ENCODE peak calls at places on chromosome 2, in nine cellular contexts. E is fibroblast of mammary gland; K is cardiac muscle cell; B is PC-3; T is CD8-positive, alpha-beta T cell; N is fibroblast of lung; D is astrocyte; R is HCT116; I is IMR-90. H is an unnamed sample.

GRCh38 chr2:190267302-190267701 is 52.3 kb downstream of the HIBCH start:
- DNase-seq in E (peak), K (peak), B (peak), T (no peak), N (peak), D (peak), R (peak), I (peak), H (no peak)

GRCh38 chr2:2715036-2715818 is 384.2 kb upstream of the MYT1L start:
- DNase-seq in E (no peak), K (no peak), B (no peak), T (no peak), N (no peak), D (no peak), R (no peak), I (no peak), H (no peak)

GRCh38 chr2:176503760-176504159 is 234.5 kb downstream of the MTX2 start:
- DNase-seq in E (no peak), K (no peak), B (no peak), T (no peak), N (no peak), D (no peak), R (no peak), I (no peak), H (no peak)

GRCh38 chr2:150097891-150098595 is 389.4 kb downstream of the RND3 start:
- DNase-seq in E (peak), K (peak), B (peak), T (no peak), N (peak), D (peak), R (no peak), I (peak), H (peak)

GRCh38 chr2:65554765-65555561 is 122.6 kb upstream of the SPRED2 start:
- DNase-seq in E (peak), K (no peak), B (peak), T (no peak), N (no peak), D (no peak), R (no peak), I (peak), H (no peak)

GRCh38 chr2:234286118-234286598 is 210.7 kb downstream of the ARL4C start:
- DNase-seq in E (peak), K (peak), B (no peak), T (no peak), N (peak), D (peak), R (no peak), I (peak), H (no peak)

GRCh38 chr2:25332571-25332970 is 9.2 kb downstream of the DNMT3A start:
- DNase-seq in E (no peak), K (no peak), B (no peak), T (no peak), N (no peak), D (no peak), R (no peak), I (no peak), H (no peak)

GRCh38 chr2:189552991-189553404 is 27.6 kb downstream of the SLC40A1 start:
- DNase-seq in E (no peak), K (peak), B (peak), T (no peak), N (no peak), D (no peak), R (no peak), I (no peak), H (no peak)

GRCh38 chr2:24489942-24490673 is 946 bp upstream of the NCOA1 start:
- DNase-seq in E (peak), K (peak), B (peak), T (no peak), N (peak), D (peak), R (no peak), I (peak), H (peak)

GRCh38 chr2:111119004-111119846 is 1.5 kb upstream of the BCL2L11 start:
- DNase-seq in E (no peak), K (no peak), B (no peak), T (peak), N (peak), D (no peak), R (no peak), I (no peak), H (no peak)

GRCh38 chr2:119579457-119580295 is 35.4 kb downstream of the CFAP221 start:
- DNase-seq in E (no peak), K (no peak), B (no peak), T (no peak), N (no peak), D (no peak), R (no peak), I (no peak), H (no peak)

GRCh38 chr2:242031481-242032019 is 162.0 kb downstream of the RTP5 start:
- DNase-seq in E (peak), K (peak), B (peak), T (peak), N (peak), D (peak), R (no peak), I (peak), H (no peak)

GRCh38 chr2:203790134-203790533 is 77.4 kb upstream of the CTLA4 start:
- DNase-seq in E (peak), K (no peak), B (no peak), T (no peak), N (no peak), D (peak), R (no peak), I (peak), H (no peak)

GRCh38 chr2:168596881-168597280 is 140.8 kb downstream of the CERS6 start:
- DNase-seq in E (peak), K (no peak), B (peak), T (no peak), N (no peak), D (peak), R (peak), I (peak), H (no peak)

GRCh38 chr2:42879913-42880737 is 87.7 kb upstream of the HAAO start:
- DNase-seq in E (no peak), K (peak), B (no peak), T (peak), N (no peak), D (peak), R (no peak), I (no peak), H (no peak)

GRCh38 chr2:120442923-120443571 is 97.1 kb downstream of the INHBB start:
- DNase-seq in E (no peak), K (peak), B (peak), T (no peak), N (no peak), D (no peak), R (peak), I (no peak), H (no peak)

DNA sequence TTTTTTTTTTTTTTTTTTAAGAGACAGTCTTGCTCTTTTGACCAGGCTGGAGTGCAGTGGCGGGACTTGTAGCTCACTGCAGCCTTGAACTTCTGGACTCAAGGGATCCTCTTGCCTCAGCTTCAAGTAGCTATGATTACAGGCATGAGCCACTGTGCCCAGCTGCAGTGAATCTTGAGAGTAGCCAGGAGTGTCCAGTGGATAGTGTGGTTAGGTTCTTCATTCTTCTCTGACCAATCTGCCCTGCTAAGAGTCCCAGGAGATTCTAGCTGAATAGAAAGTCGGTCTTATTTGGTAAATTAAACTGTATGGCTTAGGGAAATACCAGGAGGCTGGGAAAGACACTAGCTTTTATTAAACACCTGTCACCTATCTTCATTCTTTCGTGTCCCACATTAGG is 15.3 kb downstream of the USP39 start:
- DNase-seq in E (no peak), K (no peak), B (no peak), T (no peak), N (no peak), D (no peak), R (no peak), I (no peak), H (no peak)
- TF ChIP-seq CTCF in E (no peak), K (no peak), B (no peak), T (no peak), N (no peak), D (no peak), R (no peak), I (no peak), H (no peak)

GRCh38 chr2:164922119-164922518 is 33.2 kb downstream of the SLC38A11 start:
- DNase-seq in E (peak), K (no peak), B (no peak), T (no peak), N (peak), D (no peak), R (no peak), I (peak), H (no peak)

GRCh38 chr2:164920430-164920829 is 34.9 kb downstream of the SLC38A11 start:
- DNase-seq in E (peak), K (peak), B (peak), T (no peak), N (peak), D (peak), R (no peak), I (peak), H (no peak)

GRCh38 chr2:164913011-164913410 is 42.3 kb downstream of the SLC38A11 start:
- DNase-seq in E (no peak), K (no peak), B (no peak), T (no peak), N (no peak), D (no peak), R (no peak), I (no peak), H (no peak)

GRCh38 chr2:164913640-164914346 is 41.5 kb downstream of the SLC38A11 start:
- DNase-seq in E (peak), K (peak), B (peak), T (no peak), N (peak), D (peak), R (no peak), I (peak), H (no peak)

GRCh38 chr2:164917296-164917903 is 37.9 kb downstream of the SLC38A11 start:
- DNase-seq in E (peak), K (peak), B (peak), T (no peak), N (peak), D (no peak), R (peak), I (peak), H (no peak)
- TF ChIP-seq CTCF in E (peak), K (peak), B (peak), T (no peak), N (peak), D (peak), R (peak), I (peak), H (peak)

GRCh38 chr2:20016346-20016745 is 3.9 kb upstream of the MATN3 start:
- DNase-seq in E (no peak), K (no peak), B (no peak), T (no peak), N (no peak), D (no peak), R (no peak), I (no peak), H (no peak)

GRCh38 chr2:20013061-20013721 is 723 bp upstream of the MATN3 start:
- DNase-seq in E (no peak), K (no peak), B (no peak), T (no peak), N (peak), D (no peak), R (no peak), I (no peak), H (no peak)

GRCh38 chr2:20012282-20013060 is at the start of gene MATN3:
- DNase-seq in E (no peak), K (peak), B (peak), T (no peak), N (peak), D (peak), R (no peak), I (no peak), H (peak)

GRCh38 chr2:20018576-20019152 is 6.2 kb upstream of the MATN3 start:
- DNase-seq in E (no peak), K (no peak), B (no peak), T (no peak), N (no peak), D (no peak), R (no peak), I (no peak), H (no peak)

GRCh38 chr2:20015482-20016083 is 3.1 kb upstream of the MATN3 start:
- DNase-seq in E (peak), K (peak), B (peak), T (no peak), N (peak), D (peak), R (peak), I (peak), H (peak)
- TF ChIP-seq CTCF in E (peak), K (peak), B (peak), T (peak), N (peak), D (peak), R (peak), I (peak), H (peak)

DNA sequence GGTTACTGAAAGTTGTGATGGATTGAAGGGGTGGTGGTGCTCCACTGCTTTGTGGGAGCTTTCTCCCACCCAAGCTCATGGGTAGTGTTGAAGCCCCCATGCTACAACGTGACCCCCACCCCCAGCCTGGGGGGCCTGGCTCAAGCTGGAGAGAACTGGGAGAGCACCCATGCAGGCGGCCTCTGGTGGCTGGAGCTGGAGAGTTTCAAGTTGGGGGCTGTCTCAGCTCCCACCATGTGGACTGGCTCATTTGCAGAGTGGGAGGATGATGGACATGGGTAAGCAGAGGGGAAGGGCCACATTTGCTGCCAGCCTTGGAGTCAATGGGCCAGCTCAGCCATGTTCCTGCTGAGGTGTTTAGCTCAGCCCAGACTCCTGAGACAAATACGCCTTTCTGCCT is 62.8 kb downstream of the INPP4A start:
- DNase-seq in E (no peak), K (no peak), B (no peak), T (no peak), N (no peak), D (no peak), R (no peak), I (no peak), H (no peak)
- TF ChIP-seq CTCF in E (no peak), K (no peak), B (no peak), T (no peak), N (no peak), D (no peak), R (no peak), I (no peak), H (no peak)

GRCh38 chr2:112877423-112877822 is 33.5 kb upstream of the IL37 start:
- DNase-seq in E (peak), K (no peak), B (peak), T (no peak), N (no peak), D (peak), R (no peak), I (peak), H (no peak)

GRCh38 chr2:112880081-112880531 is 30.9 kb upstream of the IL37 start:
- DNase-seq in E (peak), K (peak), B (peak), T (no peak), N (peak), D (peak), R (no peak), I (peak), H (no peak)

GRCh38 chr2:112876971-112877361 is 34.0 kb upstream of the IL37 start:
- DNase-seq in E (peak), K (no peak), B (peak), T (no peak), N (no peak), D (no peak), R (no peak), I (peak), H (no peak)

GRCh38 chr2:112879491-112880041 is 31.4 kb upstream of the IL37 start:
- DNase-seq in E (no peak), K (no peak), B (no peak), T (no peak), N (no peak), D (no peak), R (no peak), I (no peak), H (no peak)

GRCh38 chr2:112876257-112876970 is 34.6 kb upstream of the IL37 start:
- DNase-seq in E (no peak), K (no peak), B (no peak), T (no peak), N (no peak), D (no peak), R (no peak), I (no peak), H (no peak)
- TF ChIP-seq CTCF in E (no peak), K (no peak), B (no peak), T (no peak), N (no peak), D (no peak), R (no peak), I (no peak), H (no peak)

GRCh38 chr2:36701391-36701795 is 4.9 kb downstream of the VIT start:
- DNase-seq in E (no peak), K (peak), B (peak), T (no peak), N (no peak), D (peak), R (no peak), I (peak), H (no peak)
- TF ChIP-seq CTCF in E (no peak), K (peak), B (no peak), T (no peak), N (no peak), D (no peak), R (peak), I (no peak), H (no peak)

GRCh38 chr2:231393149-231394131 is 2.1 kb upstream of the B3GNT7 start:
- DNase-seq in E (no peak), K (no peak), B (no peak), T (peak), N (no peak), D (no peak), R (no peak), I (no peak), H (peak)
- TF ChIP-seq CTCF in E (peak), K (no peak), B (peak), T (no peak), N (peak), D (no peak), R (peak), I (no peak), H (peak)

DNA sequence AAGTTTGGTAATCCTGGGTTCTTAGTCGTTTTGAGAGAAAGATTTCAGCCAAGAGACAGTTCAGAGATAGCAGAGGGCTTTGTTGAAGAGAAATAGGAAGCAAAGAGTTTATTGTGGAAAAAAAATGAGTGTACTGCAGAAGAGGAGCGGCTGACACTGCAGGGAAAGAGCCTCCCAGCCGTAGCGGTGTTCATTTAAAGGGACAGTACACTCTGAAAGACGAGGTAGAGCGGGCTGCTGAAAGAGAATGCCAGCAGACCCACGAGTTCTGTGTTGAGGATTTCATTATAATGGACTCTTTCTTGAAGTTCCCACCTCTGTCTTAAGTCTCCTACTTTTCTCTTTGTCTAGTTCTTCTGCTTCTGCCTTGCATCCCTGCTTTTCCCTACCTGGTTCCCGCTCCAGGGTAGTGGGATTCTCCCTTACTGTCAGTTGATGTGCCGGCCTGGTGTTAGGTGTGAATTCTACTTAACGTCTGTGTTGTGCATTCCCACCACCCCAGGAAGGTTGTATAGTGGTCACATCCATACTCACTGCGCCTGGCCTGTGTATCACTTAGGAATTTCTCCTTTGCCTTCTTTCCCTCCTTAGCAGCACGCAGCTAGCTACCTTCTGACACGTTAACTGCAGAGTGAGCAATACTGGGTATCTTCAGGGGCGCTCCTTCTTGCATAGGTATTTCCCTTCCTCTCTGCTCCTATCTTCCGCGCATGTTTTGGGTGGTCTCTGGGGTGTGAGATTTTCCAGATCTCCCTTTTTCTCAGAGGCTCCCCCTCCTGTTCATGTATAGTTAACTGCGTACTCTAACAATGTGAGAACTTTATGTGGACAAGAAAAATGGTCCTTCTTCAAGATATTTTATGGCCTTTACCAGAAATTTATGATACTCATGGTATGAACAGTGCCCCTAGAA is 164.5 kb downstream of the PTH2R start:
- DNase-seq in E (no peak), K (no peak), B (no peak), T (no peak), N (no peak), D (no peak), R (no peak), I (no peak), H (no peak)
- TF ChIP-seq CTCF in E (no peak), K (no peak), B (peak), T (no peak), N (no peak), D (no peak), R (peak), I (no peak), H (no peak)

GRCh38 chr2:26469092-26469710 is 8.7 kb downstream of the OTOF start:
- DNase-seq in E (peak), K (peak), B (peak), T (peak), N (peak), D (peak), R (peak), I (peak), H (peak)
- TF ChIP-seq CTCF in E (peak), K (peak), B (peak), T (peak), N (peak), D (peak), R (peak), I (peak), H (peak)